ENCODE peak calls at places on chromosomes 11 and 22, in four cellular contexts. L is NCI-H748 treated with DMSO at 0.1 percent for 48 hours, X is nucleus accumbens, K is NCI-H510A treated with DMSO at 0.1 percent for 48 hours. D is an unnamed sample.
A peak's percentile ranks its signal among the peaks of the same experiment; 100 is the strongest.

GRCh38 chr11:697028-697491 is 1.4 kb downstream of the TMEM80 start:
- DNase-seq in L (no peak), X (no peak), K (no peak), D (peak; percentile 68)

GRCh38 chr11:86952933-86953637 is 2.1 kb downstream of the FZD4 start:
- DNase-seq in L (no peak), X (no peak), K (no peak), D (no peak)

GRCh38 chr11:65639623-65640482 is 2.0 kb downstream of the SIPA1 start:
- DNase-seq in L (no peak), X (no peak), K (no peak), D (peak; percentile 98)

GRCh38 chr11:65851811-65852507 is 6.0 kb downstream of the CFL1 start:
- DNase-seq in L (no peak), X (no peak), K (no peak), D (no peak)

GRCh38 chr11:119168471-119169271 is at the start of gene NLRX1:
- DNase-seq in L (peak; percentile 11), X (peak; percentile 60), K (peak; percentile 76), D (peak; percentile 77)

GRCh38 chr11:102293873-102294601 is 23.2 kb upstream of the BIRC3 start:
- DNase-seq in L (peak; percentile 27), X (no peak), K (no peak), D (peak; percentile 70)

GRCh38 chr11:15547685-15548084 is 433.0 kb downstream of the INSC start:
- DNase-seq in L (no peak), X (no peak), K (no peak), D (no peak)

GRCh38 chr11:62902932-62903331 is 18.2 kb downstream of the CHRM1 start:
- DNase-seq in L (no peak), X (no peak), K (no peak), D (no peak)

GRCh38 chr11:61980783-61981541 is 13.5 kb upstream of the FTH1 start:
- DNase-seq in L (no peak), X (no peak), K (no peak), D (no peak)

GRCh38 chr22:35739642-35740041 is 22.0 kb downstream of the APOL5 start:
- DNase-seq in L (no peak), X (no peak), K (no peak), D (no peak)

GRCh38 chr11:38481391-38481790 is 1883.4 kb upstream of the RAG2 start:
- DNase-seq in L (no peak), X (no peak), K (no peak), D (no peak)

GRCh38 chr11:99535406-99535805 is 514.7 kb downstream of the CNTN5 start:
- DNase-seq in L (no peak), X (no peak), K (no peak), D (no peak)

GRCh38 chr22:39142088-39142667 is 10.3 kb downstream of the CBX7 start:
- DNase-seq in L (no peak), X (no peak), K (no peak), D (no peak)

D was measured in naive B cell.